ENCODE peak calls at places on chromosome 13, in five cellular contexts. One of them, this sample, is unnamed.

GRCh38 chr13:33583398-33583797 is 234.6 kb upstream of the RFC3 start:
- DNase-seq in psoas muscle: no peak
- DNase-seq in kidney: no peak
- DNase-seq in HFF-Myc: no peak
- DNase-seq in hepatocyte: no peak
- DNase-seq in this sample: no peak

GRCh38 chr13:44197791-44198770 is 175.5 kb upstream of the SERP2 start:
- DNase-seq in psoas muscle: no peak
- DNase-seq in hepatocyte: no peak
- DNase-seq in HFF-Myc: no peak
- DNase-seq in kidney: no peak
- DNase-seq in this sample: no peak

GRCh38 chr13:23928985-23929384 is 31.7 kb upstream of the C1QTNF9B start:
- DNase-seq in HFF-Myc: peak
- DNase-seq in psoas muscle: no peak
- DNase-seq in hepatocyte: no peak
- DNase-seq in kidney: no peak
- DNase-seq in this sample: peak

GRCh38 chr13:26839682-26840081 is 79.1 kb upstream of the GPR12 start:
- DNase-seq in HFF-Myc: no peak
- DNase-seq in psoas muscle: no peak
- DNase-seq in kidney: no peak
- DNase-seq in hepatocyte: no peak
- DNase-seq in this sample: no peak

GRCh38 chr13:68759617-68760016 is 1348.0 kb upstream of the ATXN8OS start:
- DNase-seq in psoas muscle: no peak
- DNase-seq in kidney: no peak
- DNase-seq in hepatocyte: no peak
- DNase-seq in HFF-Myc: no peak
- DNase-seq in this sample: no peak

GRCh38 chr13:44184740-44185139 is 188.9 kb upstream of the SERP2 start:
- DNase-seq in psoas muscle: no peak
- DNase-seq in kidney: no peak
- DNase-seq in HFF-Myc: no peak
- DNase-seq in hepatocyte: no peak
- DNase-seq in this sample: no peak

GRCh38 chr13:49093376-49093775 is 117.7 kb downstream of the FNDC3A start:
- DNase-seq in psoas muscle: no peak
- DNase-seq in kidney: no peak
- DNase-seq in HFF-Myc: no peak
- DNase-seq in hepatocyte: no peak
- DNase-seq in this sample: no peak

GRCh38 chr13:95571941-95572340 is 19.4 kb downstream of the CLDN10 start:
- DNase-seq in hepatocyte: no peak
- DNase-seq in kidney: no peak
- DNase-seq in psoas muscle: no peak
- DNase-seq in HFF-Myc: no peak
- DNase-seq in this sample: no peak

GRCh38 chr13:55439450-55439849 is 1701.3 kb upstream of the PRR20A start:
- DNase-seq in hepatocyte: no peak
- DNase-seq in kidney: no peak
- DNase-seq in HFF-Myc: no peak
- DNase-seq in psoas muscle: no peak
- DNase-seq in this sample: no peak

GRCh38 chr13:45242524-45242923 is 41.7 kb upstream of the KCTD4 start:
- DNase-seq in kidney: no peak
- DNase-seq in psoas muscle: no peak
- DNase-seq in hepatocyte: no peak
- DNase-seq in HFF-Myc: no peak
- DNase-seq in this sample: no peak
- H3K4me3 ChIP-seq in kidney: no peak
- H3K4me3 ChIP-seq in psoas muscle: peak
- H3K4me3 ChIP-seq in hepatocyte: no peak
- H3K4me3 ChIP-seq in HFF-Myc: no peak
- H3K4me3 ChIP-seq in this sample: no peak

GRCh38 chr13:43080199-43080598 is 56.8 kb downstream of the DNAJC15 start:
- DNase-seq in hepatocyte: no peak
- DNase-seq in psoas muscle: no peak
- DNase-seq in HFF-Myc: no peak
- DNase-seq in kidney: no peak
- DNase-seq in this sample: no peak

GRCh38 chr13:43083750-43084149 is 60.4 kb downstream of the DNAJC15 start:
- DNase-seq in hepatocyte: no peak
- DNase-seq in psoas muscle: no peak
- DNase-seq in kidney: no peak
- DNase-seq in HFF-Myc: no peak
- DNase-seq in this sample: no peak

GRCh38 chr13:43089912-43090498 is 66.6 kb downstream of the DNAJC15 start:
- DNase-seq in psoas muscle: no peak
- DNase-seq in HFF-Myc: no peak
- DNase-seq in kidney: no peak
- DNase-seq in hepatocyte: no peak
- DNase-seq in this sample: no peak

GRCh38 chr13:43087960-43088580 is 64.7 kb downstream of the DNAJC15 start:
- DNase-seq in kidney: no peak
- DNase-seq in HFF-Myc: no peak
- DNase-seq in psoas muscle: no peak
- DNase-seq in hepatocyte: no peak
- DNase-seq in this sample: no peak

GRCh38 chr13:43085545-43085944 is 62.2 kb downstream of the DNAJC15 start:
- DNase-seq in HFF-Myc: no peak
- DNase-seq in hepatocyte: peak
- DNase-seq in kidney: no peak
- DNase-seq in psoas muscle: no peak
- DNase-seq in this sample: no peak
- TF ChIP-seq CTCF in HFF-Myc: peak
- TF ChIP-seq CTCF in hepatocyte: peak
- TF ChIP-seq CTCF in kidney: peak
- TF ChIP-seq CTCF in psoas muscle: peak
- TF ChIP-seq CTCF in this sample: peak

DNA sequence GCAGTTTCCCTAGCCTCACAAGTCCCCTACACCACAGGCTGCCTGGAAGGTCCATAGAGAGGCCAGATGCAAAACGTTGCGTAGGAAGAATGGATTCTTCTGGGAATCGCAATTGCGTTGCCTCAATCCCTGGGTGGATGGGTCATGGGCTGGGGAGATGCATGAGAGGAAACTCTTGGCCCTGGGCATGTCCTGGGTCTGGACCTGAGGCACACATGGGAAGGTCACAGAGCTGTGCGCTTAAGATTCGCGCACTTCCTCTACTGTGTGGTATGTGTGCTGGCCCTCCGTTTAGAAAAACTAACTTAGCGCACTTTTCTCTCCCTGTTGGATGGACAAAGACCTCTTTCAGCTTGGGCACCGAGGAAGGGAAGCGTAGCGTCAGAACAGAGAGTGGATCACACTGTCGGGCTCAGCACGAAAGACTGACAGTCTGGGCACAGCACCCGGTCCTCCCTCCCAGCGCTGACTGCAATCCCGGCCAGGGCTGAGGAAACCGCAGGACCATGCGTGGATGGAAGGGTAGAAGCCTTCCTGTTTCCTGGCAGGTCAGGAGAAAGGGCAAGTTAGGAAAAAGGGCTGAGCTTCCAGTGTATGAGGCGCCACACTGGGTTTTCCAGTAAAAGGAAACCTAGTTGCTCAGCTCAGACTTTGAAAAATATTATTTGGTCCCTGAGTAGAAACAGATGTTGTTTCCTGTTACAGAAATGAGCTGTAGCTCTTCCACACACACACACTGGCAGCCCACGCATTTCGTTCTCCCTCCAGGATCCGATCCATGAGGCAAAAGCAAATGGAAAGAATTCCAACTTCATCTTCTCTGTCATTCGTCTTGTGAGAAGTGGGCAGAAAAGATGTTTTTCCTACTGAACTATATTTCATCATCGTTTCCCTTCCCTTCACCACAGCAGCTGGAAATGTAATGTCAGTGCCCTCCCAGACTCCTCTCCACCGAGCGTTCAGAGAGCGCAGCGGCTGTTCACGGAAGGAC is 86.0 kb downstream of the ING1 start:
- DNase-seq in HFF-Myc: peak
- DNase-seq in kidney: peak
- DNase-seq in hepatocyte: peak
- DNase-seq in psoas muscle: peak
- DNase-seq in this sample: no peak
- H3K4me3 ChIP-seq in HFF-Myc: peak
- H3K4me3 ChIP-seq in kidney: peak
- H3K4me3 ChIP-seq in hepatocyte: no peak
- H3K4me3 ChIP-seq in psoas muscle: peak
- H3K4me3 ChIP-seq in this sample: no peak

DNA sequence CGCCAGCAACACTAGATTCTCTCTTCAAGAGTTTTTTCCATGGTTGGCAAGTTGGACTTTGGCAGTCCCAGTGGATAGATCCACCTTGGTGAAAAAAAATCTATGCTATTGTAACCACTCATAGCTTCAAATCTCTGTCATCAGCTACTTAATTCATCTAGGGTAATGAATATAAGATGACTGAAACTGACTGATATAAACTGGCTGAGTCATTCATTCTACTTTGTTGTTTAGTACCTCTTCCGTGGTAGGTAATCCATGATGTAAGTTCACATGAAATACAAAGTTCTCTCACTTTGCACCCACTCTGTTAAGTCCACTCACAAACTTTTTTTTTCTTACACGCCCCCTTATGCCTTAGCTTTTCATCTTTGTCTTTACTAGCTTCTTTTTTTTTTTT is 1381.5 kb downstream of the SLITRK5 start:
- DNase-seq in HFF-Myc: no peak
- DNase-seq in hepatocyte: no peak
- DNase-seq in psoas muscle: no peak
- DNase-seq in kidney: no peak
- DNase-seq in this sample: no peak
- TF ChIP-seq CTCF in HFF-Myc: no peak
- TF ChIP-seq CTCF in hepatocyte: no peak
- TF ChIP-seq CTCF in psoas muscle: no peak
- TF ChIP-seq CTCF in kidney: no peak
- TF ChIP-seq CTCF in this sample: no peak

DNA sequence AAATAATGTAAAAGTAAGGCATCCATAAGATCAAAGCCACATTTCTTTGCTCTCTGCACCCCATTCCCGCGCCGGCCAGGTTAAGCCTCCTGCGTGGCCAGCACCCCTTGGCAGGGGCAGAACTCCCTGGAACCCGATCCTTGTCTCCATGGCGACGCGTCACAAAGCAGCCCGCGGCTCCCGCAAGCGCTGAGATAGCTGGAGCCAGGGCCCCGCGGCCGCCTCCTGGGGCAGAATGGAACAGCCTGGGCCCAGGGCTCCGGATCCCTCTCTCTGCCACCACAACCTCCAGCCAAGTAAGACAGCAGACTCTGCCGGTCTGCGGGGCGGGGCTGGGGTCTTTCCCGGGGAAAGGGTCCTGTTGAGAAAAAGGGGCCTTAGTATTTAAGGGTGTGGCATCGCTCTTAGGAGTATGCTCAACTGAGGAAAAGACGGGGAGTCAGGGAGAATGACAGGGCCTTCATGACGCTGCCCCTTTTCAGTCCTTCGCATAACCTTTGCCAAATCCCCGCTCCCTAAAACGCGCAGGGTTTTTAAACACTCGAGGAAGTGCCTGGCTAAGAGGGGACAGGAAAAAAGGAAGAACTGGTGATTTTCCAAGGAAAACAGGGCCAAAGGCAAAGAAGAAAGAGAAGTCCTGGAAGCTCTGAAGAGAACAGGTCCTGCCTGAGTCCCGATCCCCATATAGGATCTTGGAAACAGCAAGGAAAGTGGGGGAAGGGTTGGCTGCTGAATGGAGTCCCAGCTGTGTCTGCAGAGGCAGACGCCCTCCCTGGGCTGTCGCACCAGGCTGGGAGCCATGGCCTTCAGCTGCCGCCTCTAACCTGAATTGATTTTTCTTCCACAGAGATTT is at the start of gene TEX26:
- DNase-seq in hepatocyte: peak
- DNase-seq in HFF-Myc: no peak
- DNase-seq in kidney: no peak
- DNase-seq in psoas muscle: no peak
- DNase-seq in this sample: no peak
- H3K4me3 ChIP-seq in hepatocyte: no peak
- H3K4me3 ChIP-seq in HFF-Myc: no peak
- H3K4me3 ChIP-seq in kidney: no peak
- H3K4me3 ChIP-seq in psoas muscle: peak
- H3K4me3 ChIP-seq in this sample: peak